ENCODE peak calls at places on chromosomes 7 and 10, in four cellular contexts. B is HepG2, D is WTC11, I is K562. X is an unnamed sample.

GRCh38 chr7:36906956-36907355 is 182.7 kb upstream of the AOAH start:
- DNase-seq in I (no peak), D (no peak), B (peak), X (no peak)

GRCh38 chr7:158443688-158444483 is 143.7 kb downstream of the PTPRN2 start:
- DNase-seq in D (no peak), B (no peak), I (no peak), X (no peak)

GRCh38 chr7:116500071-116500853 is 724 bp downstream of the CAV2 start:
- DNase-seq in I (peak), D (peak), B (no peak), X (peak)

GRCh38 chr7:73851410-73852338 is 9.3 kb upstream of the TMEM270 start:
- DNase-seq in D (no peak), B (peak), I (peak), X (no peak)

GRCh38 chr10:132724436-132724835 is 61.5 kb downstream of the NKX6-2 start:
- DNase-seq in D (no peak), B (no peak), I (no peak), X (no peak)

GRCh38 chr10:6052247-6053221 is 9.6 kb downstream of the IL2RA start:
- DNase-seq in B (no peak), D (no peak), I (no peak), X (no peak)

GRCh38 chr10:5546891-5547683 is 22.3 kb downstream of the CALML3 start:
- DNase-seq in D (peak), B (peak), I (no peak), X (no peak)

GRCh38 chr10:79249156-79250121 is 97.8 kb upstream of the PPIF start:
- DNase-seq in I (no peak), B (no peak), D (no peak), X (no peak)

GRCh38 chr10:1036341-1036791 is 10.7 kb upstream of the IDI2 start:
- DNase-seq in D (no peak), B (no peak), I (no peak), X (no peak)

GRCh38 chr10:13458107-13458761 is 70.6 kb downstream of the BEND7 start:
- DNase-seq in I (no peak), D (no peak), B (no peak), X (no peak)

DNA sequence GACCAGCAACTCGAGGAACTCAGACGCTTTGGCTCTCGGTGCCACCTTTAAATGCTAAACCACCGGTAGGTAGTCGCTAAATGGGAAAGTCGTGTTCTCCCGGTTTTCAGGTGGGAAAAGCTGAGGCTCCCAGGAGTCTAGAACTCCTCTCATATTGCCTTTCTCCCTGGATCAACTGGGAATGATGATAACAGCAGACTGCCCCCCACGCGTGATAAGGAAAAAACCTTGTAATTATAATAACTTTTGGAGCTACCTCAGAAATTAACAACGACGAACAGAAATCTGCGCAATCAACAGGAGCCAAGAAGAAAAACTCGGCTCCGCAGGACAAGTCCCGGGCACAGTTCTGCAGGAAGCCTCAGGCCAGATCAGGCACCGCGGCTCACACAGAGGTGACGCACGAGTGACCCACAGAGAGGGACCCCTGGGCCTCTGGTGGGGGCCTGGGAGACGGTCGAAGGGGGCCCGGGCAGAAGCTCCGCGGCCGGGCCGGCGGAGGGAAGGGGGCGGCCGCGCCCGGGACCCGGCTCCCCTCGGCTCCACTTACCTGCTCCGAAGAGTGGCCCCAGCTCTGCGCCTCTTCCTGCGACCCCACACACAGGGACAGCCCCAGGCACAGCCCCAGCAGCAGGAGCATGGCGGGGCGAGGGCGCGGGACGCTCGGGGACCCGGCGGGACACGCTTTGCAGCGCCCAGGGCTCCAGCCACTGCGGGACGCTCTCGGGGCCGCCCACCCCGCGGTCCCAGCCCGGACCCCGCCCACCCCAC is at the start of gene ITIH5:
- DNase-seq in I (peak), B (no peak), D (peak), X (peak)
- TF ChIP-seq FOXJ3 in I (no peak), B (no peak), D (no peak), X (no peak)

GRCh38 chr7:92674379-92674778 is 84.2 kb upstream of the FAM133B start:
- DNase-seq in D (no peak), B (no peak), I (no peak), X (no peak)
- TF ChIP-seq FOXJ3 in D (no peak), B (no peak), I (no peak), X (no peak)

GRCh38 chr7:1890289-1891235 is 220.5 kb downstream of the ELFN1 start:
- DNase-seq in B (no peak), D (no peak), I (no peak), X (no peak)

GRCh38 chr7:1888425-1888824 is 218.3 kb downstream of the ELFN1 start:
- DNase-seq in D (no peak), B (no peak), I (no peak), X (no peak)

GRCh38 chr7:1887251-1887650 is 217.2 kb downstream of the ELFN1 start:
- DNase-seq in B (no peak), I (no peak), D (no peak), X (no peak)

GRCh38 chr7:1889091-1889490 is 219.0 kb downstream of the ELFN1 start:
- DNase-seq in D (no peak), B (no peak), I (no peak), X (no peak)

GRCh38 chr7:1889556-1890181 is 219.6 kb downstream of the ELFN1 start:
- DNase-seq in D (no peak), B (no peak), I (no peak), X (no peak)
- TF ChIP-seq FOXJ3 in D (no peak), B (no peak), I (no peak), X (no peak)

GRCh38 chr10:102375250-102375649 is 20.3 kb upstream of the NFKB2 start:
- DNase-seq in D (peak), B (no peak), I (no peak), X (no peak)
- TF ChIP-seq FOXJ3 in D (no peak), B (no peak), I (no peak), X (no peak)

GRCh38 chr10:98463976-98464754 is 17.4 kb upstream of the HPS1 start:
- DNase-seq in D (no peak), B (no peak), I (no peak), X (no peak)

GRCh38 chr10:98467506-98468318 is 21.0 kb upstream of the HPS1 start:
- DNase-seq in D (peak), I (peak), B (peak), X (peak)

GRCh38 chr10:98469532-98469931 is 22.8 kb upstream of the HPS1 start:
- DNase-seq in B (no peak), I (no peak), D (no peak), X (no peak)

GRCh38 chr10:98465866-98466265 is 19.1 kb upstream of the HPS1 start:
- DNase-seq in I (no peak), D (no peak), B (no peak), X (no peak)

DNA sequence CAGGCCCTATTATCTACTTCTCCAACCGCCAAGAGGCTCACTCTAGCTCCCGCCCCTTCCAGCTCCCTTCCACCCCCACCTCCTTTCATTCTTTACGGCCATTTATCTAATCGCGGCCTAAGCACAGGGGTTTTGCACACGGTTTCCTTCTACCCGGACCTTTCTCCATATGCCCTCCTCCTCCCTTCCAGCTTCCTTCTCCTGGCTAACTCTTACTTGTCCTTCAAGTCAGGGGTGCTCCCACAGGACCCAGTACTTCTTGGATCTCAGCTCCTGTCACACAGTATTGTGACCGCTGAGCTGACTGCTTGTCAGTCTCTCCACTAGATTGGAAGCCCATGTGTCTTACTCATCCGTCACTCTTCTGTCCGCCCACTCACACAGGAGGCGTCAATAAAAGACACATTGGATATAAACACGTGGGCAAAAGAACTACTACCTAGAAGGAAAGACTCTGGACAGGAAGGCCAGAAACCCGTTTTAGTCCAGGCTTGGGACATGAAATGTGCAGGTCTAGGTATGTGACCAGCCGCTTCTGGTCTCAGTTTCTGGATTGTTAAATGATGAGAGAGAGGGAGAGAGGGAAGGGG is 20.3 kb upstream of the HPS1 start:
- DNase-seq in B (no peak), D (no peak), I (peak), X (no peak)
- TF ChIP-seq FOXJ3 in B (no peak), D (no peak), I (no peak), X (no peak)

GRCh38 chr7:150685219-150686029 is at the start of gene GIMAP2:
- DNase-seq in B (no peak), D (no peak), I (no peak), X (no peak)

GRCh38 chr7:150688630-150689029 is 3.1 kb downstream of the GIMAP2 start:
- DNase-seq in D (no peak), B (no peak), I (no peak), X (no peak)

GRCh38 chr7:150686030-150686626 is 622 bp downstream of the GIMAP2 start:
- DNase-seq in I (no peak), B (no peak), D (no peak), X (no peak)
- TF ChIP-seq FOXJ3 in I (no peak), B (no peak), D (no peak), X (no peak)

DNA sequence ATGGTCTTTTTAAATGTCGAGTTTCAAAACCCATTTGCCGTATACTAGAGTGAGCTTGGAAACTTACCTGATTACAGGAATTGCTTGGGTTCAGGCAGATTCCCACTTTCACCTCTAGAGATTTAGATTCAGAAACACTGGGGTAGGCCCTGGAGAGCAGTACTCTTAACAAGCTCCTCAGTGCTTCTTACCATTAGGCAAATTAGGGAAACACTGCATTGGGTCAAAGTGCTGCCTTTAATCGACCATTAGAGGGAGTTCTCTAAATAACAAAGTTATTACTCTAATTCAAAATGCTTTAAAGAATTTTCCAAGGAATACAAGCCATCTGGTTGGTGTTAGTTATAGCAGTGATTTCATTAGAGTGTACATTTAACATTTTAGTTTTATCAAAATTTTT is 324.6 kb downstream of the GFRA1 start:
- DNase-seq in I (no peak), D (no peak), B (no peak), X (no peak)
- TF ChIP-seq FOXJ3 in I (no peak), D (no peak), B (no peak), X (no peak)

DNA sequence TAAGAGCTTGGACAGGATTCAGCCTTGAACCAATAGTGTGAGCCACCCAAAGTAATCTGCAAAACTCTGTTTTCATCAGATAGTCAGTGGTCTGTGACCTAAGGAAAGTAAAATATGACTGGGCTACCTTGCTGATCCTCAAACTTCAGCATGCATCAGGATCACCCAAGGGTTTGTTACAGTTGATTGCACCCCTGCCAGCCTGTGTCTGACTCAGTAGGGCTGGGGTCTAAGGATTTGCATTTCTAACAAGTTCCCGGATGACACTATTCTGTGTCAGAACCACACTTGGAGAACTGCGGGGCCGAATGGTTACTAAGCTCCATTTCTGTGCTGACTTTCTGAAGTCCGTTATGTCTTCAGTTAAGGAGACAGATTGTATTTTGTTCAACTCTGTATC is 40.6 kb upstream of the TSPAN13 start:
- DNase-seq in D (no peak), B (no peak), I (no peak), X (no peak)
- TF ChIP-seq FOXJ3 in D (no peak), B (no peak), I (no peak), X (no peak)

DNA sequence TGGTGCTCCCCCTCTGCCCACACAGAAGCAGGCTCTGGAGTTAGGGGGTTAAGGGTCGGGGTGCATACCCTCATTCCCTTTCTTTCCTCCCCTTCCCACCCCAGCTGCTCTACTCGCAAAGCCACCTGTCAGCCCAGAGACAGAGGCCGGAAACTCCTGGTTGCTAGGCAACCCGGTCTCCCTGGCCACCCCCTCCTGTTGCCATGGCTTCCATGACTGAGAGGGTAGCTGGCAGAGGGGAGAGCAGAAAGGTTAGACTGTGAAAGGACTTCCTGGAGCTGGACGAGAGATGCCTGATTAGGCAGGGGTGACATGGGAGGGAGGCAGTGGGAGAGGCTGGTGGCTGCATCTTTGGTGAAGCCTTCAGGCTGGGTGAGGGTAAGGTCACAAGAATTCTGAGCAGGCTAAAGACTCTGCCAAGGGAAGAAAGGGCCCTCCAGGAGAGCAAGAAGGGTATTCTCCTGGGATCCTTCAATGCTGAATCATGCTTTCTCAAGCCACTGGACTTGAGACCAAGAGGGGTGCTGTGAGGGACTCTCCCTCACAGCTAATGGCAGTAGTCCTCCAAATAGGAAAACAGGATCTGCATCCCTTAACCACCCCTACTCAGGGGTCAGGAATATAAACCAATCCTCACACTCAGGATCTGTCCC is 5.4 kb downstream of the PSD start:
- DNase-seq in B (no peak), I (peak), D (peak), X (peak)
- TF ChIP-seq FOXJ3 in B (no peak), I (no peak), D (no peak), X (no peak)

GRCh38 chr10:124072541-124072940 is 20.9 kb downstream of the CHST15 start:
- DNase-seq in B (no peak), D (no peak), I (no peak), X (no peak)
- TF ChIP-seq FOXJ3 in B (no peak), D (no peak), I (no peak), X (no peak)